ENCODE peak calls at places on chromosomes 13 and 19, in eight cellular contexts. One of them, this sample, is unnamed.

GRCh38 chr13:84867246-84867645 is 932.0 kb downstream of the SLITRK6 start:
- DNase-seq in PC-9: no peak
- DNase-seq in AG04450: no peak
- DNase-seq in neuronal stem cell: no peak
- DNase-seq in adrenal gland: no peak
- DNase-seq in tibial nerve: no peak
- DNase-seq in caudate nucleus: no peak
- DNase-seq in kidney: no peak
- DNase-seq in this sample: peak; percentile 8

GRCh38 chr13:30580852-30581502 is 36.7 kb upstream of the USPL1 start:
- DNase-seq in PC-9: peak; percentile 7
- DNase-seq in AG04450: no peak
- DNase-seq in neuronal stem cell: no peak
- DNase-seq in adrenal gland: peak; percentile 73
- DNase-seq in tibial nerve: no peak
- DNase-seq in caudate nucleus: no peak
- DNase-seq in kidney: no peak
- DNase-seq in this sample: no peak

GRCh38 chr13:43023244-43023931 is at the start of gene DNAJC15:
- DNase-seq in PC-9: peak; percentile 62
- DNase-seq in AG04450: peak; percentile 68
- DNase-seq in neuronal stem cell: peak; percentile 33
- DNase-seq in adrenal gland: peak; percentile 85
- DNase-seq in tibial nerve: peak; percentile 88
- DNase-seq in caudate nucleus: peak; percentile 28
- DNase-seq in kidney: peak; percentile 91
- DNase-seq in this sample: no peak

GRCh38 chr13:24822640-24823039 is 58.7 kb downstream of the RNF17 start:
- DNase-seq in PC-9: no peak
- DNase-seq in AG04450: no peak
- DNase-seq in neuronal stem cell: no peak
- DNase-seq in adrenal gland: no peak
- DNase-seq in tibial nerve: no peak
- DNase-seq in caudate nucleus: no peak
- DNase-seq in kidney: no peak
- DNase-seq in this sample: no peak

GRCh38 chr13:98797456-98797855 is 45.0 kb upstream of the SLC15A1 start:
- DNase-seq in PC-9: no peak
- DNase-seq in AG04450: no peak
- DNase-seq in neuronal stem cell: no peak
- DNase-seq in adrenal gland: no peak
- DNase-seq in tibial nerve: no peak
- DNase-seq in caudate nucleus: no peak
- DNase-seq in kidney: no peak
- DNase-seq in this sample: no peak

GRCh38 chr19:30516586-30516985 is 144.4 kb downstream of the ZNF536 start:
- DNase-seq in PC-9: no peak
- DNase-seq in AG04450: no peak
- DNase-seq in neuronal stem cell: no peak
- DNase-seq in adrenal gland: no peak
- DNase-seq in tibial nerve: no peak
- DNase-seq in caudate nucleus: no peak
- DNase-seq in kidney: no peak
- DNase-seq in this sample: no peak

GRCh38 chr13:40061466-40062450 is 406.3 kb downstream of the COG6 start:
- DNase-seq in PC-9: no peak
- DNase-seq in AG04450: no peak
- DNase-seq in neuronal stem cell: no peak
- DNase-seq in adrenal gland: no peak
- DNase-seq in tibial nerve: no peak
- DNase-seq in caudate nucleus: no peak
- DNase-seq in kidney: no peak
- DNase-seq in this sample: peak; percentile 51

GRCh38 chr13:33169273-33169980 is 116.1 kb downstream of the STARD13 start:
- DNase-seq in PC-9: no peak
- DNase-seq in AG04450: peak; percentile 50
- DNase-seq in neuronal stem cell: no peak
- DNase-seq in adrenal gland: no peak
- DNase-seq in tibial nerve: no peak
- DNase-seq in caudate nucleus: no peak
- DNase-seq in kidney: no peak
- DNase-seq in this sample: peak; percentile 20

GRCh38 chr13:100148422-100148821 is 59.5 kb downstream of the PCCA start:
- DNase-seq in PC-9: no peak
- DNase-seq in AG04450: no peak
- DNase-seq in neuronal stem cell: no peak
- DNase-seq in adrenal gland: no peak
- DNase-seq in tibial nerve: no peak
- DNase-seq in caudate nucleus: no peak
- DNase-seq in kidney: no peak
- DNase-seq in this sample: no peak

GRCh38 chr13:91346848-91347211 is 657 bp upstream of the MIR17HG start:
- DNase-seq in PC-9: no peak
- DNase-seq in AG04450: no peak
- DNase-seq in neuronal stem cell: peak; percentile 14
- DNase-seq in adrenal gland: no peak
- DNase-seq in tibial nerve: no peak
- DNase-seq in caudate nucleus: no peak
- DNase-seq in kidney: no peak
- DNase-seq in this sample: no peak

GRCh38 chr13:98026457-98026857 is 73.0 kb downstream of the IPO5 start:
- DNase-seq in PC-9: no peak
- DNase-seq in AG04450: no peak
- DNase-seq in neuronal stem cell: no peak
- DNase-seq in adrenal gland: peak; percentile 27
- DNase-seq in tibial nerve: no peak
- DNase-seq in caudate nucleus: no peak
- DNase-seq in kidney: no peak
- DNase-seq in this sample: no peak

GRCh38 chr19:16587031-16588023 is 15.1 kb upstream of the SLC35E1 start:
- DNase-seq in PC-9: no peak
- DNase-seq in AG04450: no peak
- DNase-seq in neuronal stem cell: no peak
- DNase-seq in adrenal gland: no peak
- DNase-seq in tibial nerve: peak; percentile 36
- DNase-seq in caudate nucleus: no peak
- DNase-seq in kidney: peak; percentile 81
- DNase-seq in this sample: no peak

GRCh38 chr13:88627071-88627470 is 955.9 kb downstream of the SLITRK5 start:
- DNase-seq in PC-9: no peak
- DNase-seq in AG04450: no peak
- DNase-seq in neuronal stem cell: no peak
- DNase-seq in adrenal gland: no peak
- DNase-seq in tibial nerve: no peak
- DNase-seq in caudate nucleus: no peak
- DNase-seq in kidney: no peak
- DNase-seq in this sample: peak; percentile 12

GRCh38 chr19:50843205-50843604 is 9.8 kb upstream of the KLK15 start:
- DNase-seq in PC-9: no peak
- DNase-seq in AG04450: no peak
- DNase-seq in neuronal stem cell: no peak
- DNase-seq in adrenal gland: no peak
- DNase-seq in tibial nerve: no peak
- DNase-seq in caudate nucleus: no peak
- DNase-seq in kidney: no peak
- DNase-seq in this sample: no peak

GRCh38 chr19:14147797-14148605 is 11.6 kb upstream of the ASF1B start:
- DNase-seq in PC-9: peak; percentile 64
- DNase-seq in AG04450: peak; percentile 15
- DNase-seq in neuronal stem cell: no peak
- DNase-seq in adrenal gland: peak; percentile 74
- DNase-seq in tibial nerve: peak; percentile 52
- DNase-seq in caudate nucleus: peak; percentile 38
- DNase-seq in kidney: peak; percentile 91
- DNase-seq in this sample: no peak

GRCh38 chr19:49056101-49056901 is 1.2 kb downstream of the CGB7 start:
- DNase-seq in PC-9: peak; percentile 77
- DNase-seq in AG04450: no peak
- DNase-seq in neuronal stem cell: peak; percentile 65
- DNase-seq in adrenal gland: peak; percentile 35
- DNase-seq in tibial nerve: peak; percentile 10
- DNase-seq in caudate nucleus: no peak
- DNase-seq in kidney: peak; percentile 84
- DNase-seq in this sample: no peak

GRCh38 chr19:3099347-3100145 is 5.4 kb downstream of the GNA11 start:
- DNase-seq in PC-9: no peak
- DNase-seq in AG04450: no peak
- DNase-seq in neuronal stem cell: no peak
- DNase-seq in adrenal gland: no peak
- DNase-seq in tibial nerve: no peak
- DNase-seq in caudate nucleus: no peak
- DNase-seq in kidney: peak; percentile 68
- DNase-seq in this sample: no peak

GRCh38 chr13:84591444-84591843 is 709.2 kb upstream of the SLITRK1 start:
- DNase-seq in PC-9: no peak
- DNase-seq in AG04450: no peak
- DNase-seq in neuronal stem cell: no peak
- DNase-seq in adrenal gland: no peak
- DNase-seq in tibial nerve: no peak
- DNase-seq in caudate nucleus: no peak
- DNase-seq in kidney: no peak
- DNase-seq in this sample: no peak

GRCh38 chr19:52735734-52736133 is 890 bp upstream of the ZNF611 start:
- DNase-seq in PC-9: peak; percentile 24
- DNase-seq in AG04450: no peak
- DNase-seq in neuronal stem cell: peak; percentile 47
- DNase-seq in adrenal gland: peak; percentile 50
- DNase-seq in tibial nerve: peak; percentile 44
- DNase-seq in caudate nucleus: no peak
- DNase-seq in kidney: peak; percentile 95
- DNase-seq in this sample: no peak

GRCh38 chr19:33248553-33248953 is 22.9 kb upstream of the SLC7A10 start:
- DNase-seq in PC-9: no peak
- DNase-seq in AG04450: no peak
- DNase-seq in neuronal stem cell: no peak
- DNase-seq in adrenal gland: no peak
- DNase-seq in tibial nerve: no peak
- DNase-seq in caudate nucleus: no peak
- DNase-seq in kidney: peak; percentile 68
- DNase-seq in this sample: no peak

GRCh38 chr19:33248104-33248503 is 22.5 kb upstream of the SLC7A10 start:
- DNase-seq in PC-9: no peak
- DNase-seq in AG04450: no peak
- DNase-seq in neuronal stem cell: no peak
- DNase-seq in adrenal gland: no peak
- DNase-seq in tibial nerve: no peak
- DNase-seq in caudate nucleus: no peak
- DNase-seq in kidney: no peak
- DNase-seq in this sample: no peak

GRCh38 chr19:33247441-33247819 is 21.8 kb upstream of the SLC7A10 start:
- DNase-seq in PC-9: no peak
- DNase-seq in AG04450: no peak
- DNase-seq in neuronal stem cell: no peak
- DNase-seq in adrenal gland: no peak
- DNase-seq in tibial nerve: no peak
- DNase-seq in caudate nucleus: no peak
- DNase-seq in kidney: no peak
- DNase-seq in this sample: no peak

GRCh38 chr19:33245948-33246728 is 20.5 kb upstream of the SLC7A10 start:
- DNase-seq in PC-9: no peak
- DNase-seq in AG04450: no peak
- DNase-seq in neuronal stem cell: no peak
- DNase-seq in adrenal gland: no peak
- DNase-seq in tibial nerve: no peak
- DNase-seq in caudate nucleus: no peak
- DNase-seq in kidney: peak; percentile 54
- DNase-seq in this sample: no peak

DNA sequence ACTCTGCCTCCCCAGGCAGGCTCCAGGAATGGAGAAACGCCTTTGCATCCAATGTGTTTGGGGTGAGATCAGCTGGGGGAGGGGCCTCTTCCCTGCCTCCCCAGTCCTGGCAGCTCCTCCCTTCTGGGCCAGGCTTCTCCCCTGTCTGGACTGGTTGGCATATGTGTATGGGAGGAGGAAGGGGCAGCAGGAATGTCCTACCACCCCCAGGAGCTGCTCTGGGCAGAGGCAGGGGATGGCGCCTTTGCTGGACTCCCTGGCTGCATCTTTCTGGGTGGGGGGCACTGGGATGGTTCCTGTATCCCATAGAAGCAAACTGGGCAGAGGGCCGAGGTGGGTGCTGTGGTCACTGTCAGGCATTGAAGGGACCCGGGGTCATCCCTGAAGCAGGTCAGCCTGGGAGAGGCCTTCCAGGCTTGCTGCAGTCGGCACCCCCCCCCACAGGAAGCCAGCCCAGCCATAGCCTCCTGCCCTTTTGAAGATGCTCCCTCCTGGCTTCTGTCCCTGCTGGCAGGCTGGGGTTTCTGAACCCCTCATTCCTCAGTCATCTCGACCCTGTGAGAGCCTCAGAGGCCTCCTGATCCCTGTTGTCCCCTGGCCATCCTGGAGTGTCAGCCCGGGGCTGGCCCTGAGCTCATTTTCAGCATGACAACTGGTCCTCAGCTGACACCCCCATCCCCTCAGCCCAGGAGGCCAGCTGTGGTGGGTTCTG is 21.2 kb upstream of the SLC7A10 start:
- DNase-seq in PC-9: no peak
- DNase-seq in AG04450: no peak
- DNase-seq in neuronal stem cell: no peak
- DNase-seq in adrenal gland: no peak
- DNase-seq in tibial nerve: no peak
- DNase-seq in caudate nucleus: no peak
- DNase-seq in kidney: peak; percentile 60
- DNase-seq in this sample: no peak
- H3K27ac ChIP-seq in PC-9: no peak overlapping the region
- H3K27ac ChIP-seq in AG04450: no peak overlapping the region
- H3K27ac ChIP-seq in neuronal stem cell: no peak overlapping the region
- H3K27ac ChIP-seq in adrenal gland: no peak overlapping the region
- H3K27ac ChIP-seq in tibial nerve: no peak overlapping the region
- H3K27ac ChIP-seq in caudate nucleus: no peak overlapping the region
- H3K27ac ChIP-seq in kidney: no peak overlapping the region
- H3K27ac ChIP-seq in this sample: no peak overlapping the region

GRCh38 chr19:43562698-43563241 is 12.6 kb downstream of the XRCC1 start:
- DNase-seq in PC-9: no peak
- DNase-seq in AG04450: peak; percentile 20
- DNase-seq in neuronal stem cell: no peak
- DNase-seq in adrenal gland: peak; percentile 90
- DNase-seq in tibial nerve: peak; percentile 64
- DNase-seq in caudate nucleus: no peak
- DNase-seq in kidney: peak; percentile 92
- DNase-seq in this sample: no peak
- H3K27ac ChIP-seq in PC-9: no peak overlapping the region
- H3K27ac ChIP-seq in AG04450: peak overlapping the region; percentile 11
- H3K27ac ChIP-seq in neuronal stem cell: no peak overlapping the region
- H3K27ac ChIP-seq in adrenal gland: peak overlapping the region; percentile 94
- H3K27ac ChIP-seq in tibial nerve: peak overlapping the region; percentile 34
- H3K27ac ChIP-seq in caudate nucleus: peak overlapping the region; percentile 74
- H3K27ac ChIP-seq in kidney: peak overlapping the region; percentile 66
- H3K27ac ChIP-seq in this sample: peak overlapping the region; percentile 50

GRCh38 chr19:18669524-18669817 is 14.0 kb upstream of the CRTC1 start:
- DNase-seq in PC-9: no peak
- DNase-seq in AG04450: no peak
- DNase-seq in neuronal stem cell: no peak
- DNase-seq in adrenal gland: no peak
- DNase-seq in tibial nerve: no peak
- DNase-seq in caudate nucleus: no peak
- DNase-seq in kidney: no peak
- DNase-seq in this sample: no peak
- H3K27ac ChIP-seq in PC-9: no peak overlapping the region
- H3K27ac ChIP-seq in AG04450: no peak overlapping the region
- H3K27ac ChIP-seq in neuronal stem cell: no peak overlapping the region
- H3K27ac ChIP-seq in adrenal gland: peak overlapping the region; percentile 6
- H3K27ac ChIP-seq in tibial nerve: no peak overlapping the region
- H3K27ac ChIP-seq in caudate nucleus: no peak overlapping the region
- H3K27ac ChIP-seq in kidney: no peak overlapping the region
- H3K27ac ChIP-seq in this sample: no peak overlapping the region

GRCh38 chr19:8458380-8458779 is 13.6 kb downstream of the HNRNPM start:
- DNase-seq in PC-9: no peak
- DNase-seq in AG04450: no peak
- DNase-seq in neuronal stem cell: no peak
- DNase-seq in adrenal gland: no peak
- DNase-seq in tibial nerve: no peak
- DNase-seq in caudate nucleus: no peak
- DNase-seq in kidney: no peak
- DNase-seq in this sample: no peak
- H3K27ac ChIP-seq in PC-9: peak overlapping the region; percentile 43
- H3K27ac ChIP-seq in AG04450: no peak overlapping the region
- H3K27ac ChIP-seq in neuronal stem cell: no peak overlapping the region
- H3K27ac ChIP-seq in adrenal gland: no peak overlapping the region
- H3K27ac ChIP-seq in tibial nerve: no peak overlapping the region
- H3K27ac ChIP-seq in caudate nucleus: no peak overlapping the region
- H3K27ac ChIP-seq in kidney: no peak overlapping the region
- H3K27ac ChIP-seq in this sample: no peak overlapping the region

This sample was measured in epithelial cell of prostate.